ENCODE peak calls at places on chromosomes 12 and 14, in nine cellular contexts. One of them, this sample, is unnamed.

GRCh38 chr12:38110026-38110699 is 206.4 kb upstream of the ALG10B start:
- DNase-seq in stimulated activated CD8-positive, alpha-beta memory T cell treated with anti-CD3 and anti-CD28 coated beads, Interleukin-4, amount 100 ng/mL, for 4 hours: no peak
- DNase-seq in HS-5: no peak
- DNase-seq in midbrain: no peak
- DNase-seq in HFF-Myc: no peak
- DNase-seq in HuH-7.5: no peak
- DNase-seq in effector CD4-positive, alpha-beta T cell: no peak
- DNase-seq in RKO: peak; percentile 16
- DNase-seq in NCI-H774: no peak
- DNase-seq in this sample: no peak

GRCh38 chr14:80845877-80846276 is 95.7 kb downstream of the CEP128 start:
- DNase-seq in HS-5: no peak
- DNase-seq in RKO: no peak
- DNase-seq in effector CD4-positive, alpha-beta T cell: no peak
- DNase-seq in NCI-H774: no peak
- DNase-seq in HuH-7.5: no peak
- DNase-seq in HFF-Myc: no peak
- DNase-seq in stimulated activated CD8-positive, alpha-beta memory T cell treated with anti-CD3 and anti-CD28 coated beads, Interleukin-4, amount 100 ng/mL, for 4 hours: no peak
- DNase-seq in midbrain: no peak
- DNase-seq in this sample: no peak

GRCh38 chr12:84779169-84779568 is 133.4 kb downstream of the SLC6A15 start:
- DNase-seq in midbrain: no peak
- DNase-seq in effector CD4-positive, alpha-beta T cell: no peak
- DNase-seq in stimulated activated CD8-positive, alpha-beta memory T cell treated with anti-CD3 and anti-CD28 coated beads, Interleukin-4, amount 100 ng/mL, for 4 hours: no peak
- DNase-seq in HS-5: no peak
- DNase-seq in NCI-H774: no peak
- DNase-seq in HFF-Myc: no peak
- DNase-seq in HuH-7.5: no peak
- DNase-seq in RKO: no peak
- DNase-seq in this sample: no peak

GRCh38 chr14:56107615-56108014 is 10.6 kb upstream of the PELI2 start:
- DNase-seq in midbrain: no peak
- DNase-seq in HFF-Myc: no peak
- DNase-seq in RKO: no peak
- DNase-seq in NCI-H774: no peak
- DNase-seq in effector CD4-positive, alpha-beta T cell: no peak
- DNase-seq in HS-5: no peak
- DNase-seq in stimulated activated CD8-positive, alpha-beta memory T cell treated with anti-CD3 and anti-CD28 coated beads, Interleukin-4, amount 100 ng/mL, for 4 hours: no peak
- DNase-seq in HuH-7.5: no peak
- DNase-seq in this sample: no peak

GRCh38 chr12:132858727-132859266 is 28.6 kb downstream of the CHFR start:
- DNase-seq in RKO: no peak
- DNase-seq in effector CD4-positive, alpha-beta T cell: no peak
- DNase-seq in NCI-H774: no peak
- DNase-seq in HuH-7.5: no peak
- DNase-seq in HS-5: no peak
- DNase-seq in midbrain: no peak
- DNase-seq in HFF-Myc: no peak
- DNase-seq in stimulated activated CD8-positive, alpha-beta memory T cell treated with anti-CD3 and anti-CD28 coated beads, Interleukin-4, amount 100 ng/mL, for 4 hours: no peak
- DNase-seq in this sample: no peak

GRCh38 chr14:34501997-34502396 is 37.5 kb downstream of the EAPP start:
- DNase-seq in stimulated activated CD8-positive, alpha-beta memory T cell treated with anti-CD3 and anti-CD28 coated beads, Interleukin-4, amount 100 ng/mL, for 4 hours: no peak
- DNase-seq in HuH-7.5: no peak
- DNase-seq in HFF-Myc: no peak
- DNase-seq in RKO: no peak
- DNase-seq in NCI-H774: no peak
- DNase-seq in HS-5: no peak
- DNase-seq in effector CD4-positive, alpha-beta T cell: no peak
- DNase-seq in midbrain: no peak
- DNase-seq in this sample: no peak

GRCh38 chr14:74414380-74414779 is 11.6 kb downstream of the SYNDIG1L start:
- DNase-seq in HuH-7.5: no peak
- DNase-seq in NCI-H774: no peak
- DNase-seq in RKO: no peak
- DNase-seq in HFF-Myc: no peak
- DNase-seq in stimulated activated CD8-positive, alpha-beta memory T cell treated with anti-CD3 and anti-CD28 coated beads, Interleukin-4, amount 100 ng/mL, for 4 hours: no peak
- DNase-seq in effector CD4-positive, alpha-beta T cell: no peak
- DNase-seq in midbrain: no peak
- DNase-seq in HS-5: no peak
- DNase-seq in this sample: no peak

GRCh38 chr12:55499810-55500252 is 7.7 kb downstream of the OR6C68 start:
- DNase-seq in effector CD4-positive, alpha-beta T cell: no peak
- DNase-seq in HS-5: no peak
- DNase-seq in HuH-7.5: peak; percentile 31
- DNase-seq in NCI-H774: no peak
- DNase-seq in stimulated activated CD8-positive, alpha-beta memory T cell treated with anti-CD3 and anti-CD28 coated beads, Interleukin-4, amount 100 ng/mL, for 4 hours: no peak
- DNase-seq in RKO: no peak
- DNase-seq in HFF-Myc: no peak
- DNase-seq in midbrain: no peak
- DNase-seq in this sample: no peak

GRCh38 chr14:22824711-22825359 is 4.9 kb upstream of the MRPL52 start:
- DNase-seq in midbrain: no peak
- DNase-seq in RKO: peak; percentile 85
- DNase-seq in HuH-7.5: no peak
- DNase-seq in NCI-H774: no peak
- DNase-seq in HS-5: peak; percentile 90
- DNase-seq in stimulated activated CD8-positive, alpha-beta memory T cell treated with anti-CD3 and anti-CD28 coated beads, Interleukin-4, amount 100 ng/mL, for 4 hours: no peak
- DNase-seq in effector CD4-positive, alpha-beta T cell: no peak
- DNase-seq in HFF-Myc: peak; percentile 92
- DNase-seq in this sample: no peak

GRCh38 chr12:28611501-28611900 is 421.2 kb downstream of the CCDC91 start:
- DNase-seq in effector CD4-positive, alpha-beta T cell: no peak
- DNase-seq in midbrain: no peak
- DNase-seq in HFF-Myc: no peak
- DNase-seq in HS-5: no peak
- DNase-seq in RKO: no peak
- DNase-seq in HuH-7.5: no peak
- DNase-seq in stimulated activated CD8-positive, alpha-beta memory T cell treated with anti-CD3 and anti-CD28 coated beads, Interleukin-4, amount 100 ng/mL, for 4 hours: no peak
- DNase-seq in NCI-H774: no peak
- DNase-seq in this sample: no peak

GRCh38 chr12:39081910-39082309 is 176.5 kb upstream of the CPNE8 start:
- DNase-seq in HuH-7.5: no peak
- DNase-seq in HS-5: no peak
- DNase-seq in stimulated activated CD8-positive, alpha-beta memory T cell treated with anti-CD3 and anti-CD28 coated beads, Interleukin-4, amount 100 ng/mL, for 4 hours: no peak
- DNase-seq in effector CD4-positive, alpha-beta T cell: no peak
- DNase-seq in HFF-Myc: no peak
- DNase-seq in midbrain: no peak
- DNase-seq in RKO: no peak
- DNase-seq in NCI-H774: peak; percentile 12
- DNase-seq in this sample: no peak

GRCh38 chr14:100384819-100385813 is 62.0 kb downstream of the SLC25A47 start:
- DNase-seq in NCI-H774: peak; percentile 18
- DNase-seq in effector CD4-positive, alpha-beta T cell: no peak
- DNase-seq in HS-5: no peak
- DNase-seq in HuH-7.5: no peak
- DNase-seq in midbrain: peak; percentile 50
- DNase-seq in HFF-Myc: no peak
- DNase-seq in stimulated activated CD8-positive, alpha-beta memory T cell treated with anti-CD3 and anti-CD28 coated beads, Interleukin-4, amount 100 ng/mL, for 4 hours: no peak
- DNase-seq in RKO: peak; percentile 65
- DNase-seq in this sample: peak; percentile 78

GRCh38 chr14:61524211-61524806 is 171.0 kb upstream of the HIF1A start:
- DNase-seq in effector CD4-positive, alpha-beta T cell: no peak
- DNase-seq in NCI-H774: peak; percentile 49
- DNase-seq in HS-5: no peak
- DNase-seq in HFF-Myc: no peak
- DNase-seq in midbrain: no peak
- DNase-seq in stimulated activated CD8-positive, alpha-beta memory T cell treated with anti-CD3 and anti-CD28 coated beads, Interleukin-4, amount 100 ng/mL, for 4 hours: no peak
- DNase-seq in RKO: peak; percentile 28
- DNase-seq in HuH-7.5: no peak
- DNase-seq in this sample: no peak

GRCh38 chr12:32454075-32454474 is 54.7 kb downstream of the FGD4 start:
- DNase-seq in midbrain: no peak
- DNase-seq in NCI-H774: no peak
- DNase-seq in effector CD4-positive, alpha-beta T cell: no peak
- DNase-seq in stimulated activated CD8-positive, alpha-beta memory T cell treated with anti-CD3 and anti-CD28 coated beads, Interleukin-4, amount 100 ng/mL, for 4 hours: no peak
- DNase-seq in HS-5: no peak
- DNase-seq in HFF-Myc: no peak
- DNase-seq in RKO: peak; percentile 22
- DNase-seq in HuH-7.5: no peak
- DNase-seq in this sample: no peak

GRCh38 chr14:103260629-103261124 is 73.4 kb upstream of the EIF5 start:
- DNase-seq in HuH-7.5: no peak
- DNase-seq in midbrain: peak; percentile 34
- DNase-seq in stimulated activated CD8-positive, alpha-beta memory T cell treated with anti-CD3 and anti-CD28 coated beads, Interleukin-4, amount 100 ng/mL, for 4 hours: no peak
- DNase-seq in NCI-H774: peak; percentile 4
- DNase-seq in HFF-Myc: no peak
- DNase-seq in HS-5: peak; percentile 18
- DNase-seq in effector CD4-positive, alpha-beta T cell: no peak
- DNase-seq in RKO: peak; percentile 59
- DNase-seq in this sample: no peak

GRCh38 chr14:101009531-101009930 is 106.0 kb upstream of the RTL1 start:
- DNase-seq in HS-5: no peak
- DNase-seq in effector CD4-positive, alpha-beta T cell: no peak
- DNase-seq in HuH-7.5: no peak
- DNase-seq in stimulated activated CD8-positive, alpha-beta memory T cell treated with anti-CD3 and anti-CD28 coated beads, Interleukin-4, amount 100 ng/mL, for 4 hours: no peak
- DNase-seq in HFF-Myc: no peak
- DNase-seq in midbrain: no peak
- DNase-seq in RKO: no peak
- DNase-seq in NCI-H774: no peak
- DNase-seq in this sample: no peak

GRCh38 chr12:124545508-124546418 is 21.6 kb downstream of the NCOR2 start:
- DNase-seq in midbrain: no peak
- DNase-seq in HS-5: no peak
- DNase-seq in NCI-H774: no peak
- DNase-seq in effector CD4-positive, alpha-beta T cell: no peak
- DNase-seq in stimulated activated CD8-positive, alpha-beta memory T cell treated with anti-CD3 and anti-CD28 coated beads, Interleukin-4, amount 100 ng/mL, for 4 hours: no peak
- DNase-seq in HuH-7.5: no peak
- DNase-seq in RKO: no peak
- DNase-seq in HFF-Myc: no peak
- DNase-seq in this sample: no peak

GRCh38 chr12:110199360-110200123 is 75.4 kb downstream of the IFT81 start:
- DNase-seq in HS-5: no peak
- DNase-seq in effector CD4-positive, alpha-beta T cell: no peak
- DNase-seq in HuH-7.5: no peak
- DNase-seq in RKO: no peak
- DNase-seq in midbrain: no peak
- DNase-seq in HFF-Myc: peak; percentile 74
- DNase-seq in NCI-H774: no peak
- DNase-seq in stimulated activated CD8-positive, alpha-beta memory T cell treated with anti-CD3 and anti-CD28 coated beads, Interleukin-4, amount 100 ng/mL, for 4 hours: no peak
- DNase-seq in this sample: no peak

GRCh38 chr12:724194-724855 is 28.1 kb upstream of the WNK1 start:
- DNase-seq in HFF-Myc: no peak
- DNase-seq in stimulated activated CD8-positive, alpha-beta memory T cell treated with anti-CD3 and anti-CD28 coated beads, Interleukin-4, amount 100 ng/mL, for 4 hours: no peak
- DNase-seq in effector CD4-positive, alpha-beta T cell: no peak
- DNase-seq in midbrain: no peak
- DNase-seq in NCI-H774: no peak
- DNase-seq in HuH-7.5: no peak
- DNase-seq in RKO: peak; percentile 41
- DNase-seq in HS-5: no peak
- DNase-seq in this sample: no peak

GRCh38 chr12:97097734-97098133 is 190.7 kb downstream of the NEDD1 start:
- DNase-seq in NCI-H774: no peak
- DNase-seq in HS-5: no peak
- DNase-seq in RKO: no peak
- DNase-seq in HFF-Myc: no peak
- DNase-seq in effector CD4-positive, alpha-beta T cell: no peak
- DNase-seq in HuH-7.5: no peak
- DNase-seq in stimulated activated CD8-positive, alpha-beta memory T cell treated with anti-CD3 and anti-CD28 coated beads, Interleukin-4, amount 100 ng/mL, for 4 hours: no peak
- DNase-seq in midbrain: no peak
- DNase-seq in this sample: no peak

GRCh38 chr12:27280412-27280811 is 36.3 kb downstream of the STK38L start:
- DNase-seq in RKO: no peak
- DNase-seq in midbrain: no peak
- DNase-seq in HuH-7.5: no peak
- DNase-seq in effector CD4-positive, alpha-beta T cell: no peak
- DNase-seq in NCI-H774: no peak
- DNase-seq in stimulated activated CD8-positive, alpha-beta memory T cell treated with anti-CD3 and anti-CD28 coated beads, Interleukin-4, amount 100 ng/mL, for 4 hours: no peak
- DNase-seq in HS-5: no peak
- DNase-seq in HFF-Myc: no peak
- DNase-seq in this sample: no peak

GRCh38 chr12:1592444-1593231 is 1.7 kb downstream of the FBXL14 start:
- DNase-seq in midbrain: peak; percentile 35
- DNase-seq in HuH-7.5: no peak
- DNase-seq in HFF-Myc: no peak
- DNase-seq in NCI-H774: no peak
- DNase-seq in RKO: peak; percentile 88
- DNase-seq in HS-5: no peak
- DNase-seq in stimulated activated CD8-positive, alpha-beta memory T cell treated with anti-CD3 and anti-CD28 coated beads, Interleukin-4, amount 100 ng/mL, for 4 hours: no peak
- DNase-seq in effector CD4-positive, alpha-beta T cell: peak; percentile 34
- DNase-seq in this sample: peak; percentile 53

GRCh38 chr14:85618978-85619377 is 89.0 kb downstream of the FLRT2 start:
- DNase-seq in HS-5: no peak
- DNase-seq in HFF-Myc: no peak
- DNase-seq in RKO: no peak
- DNase-seq in stimulated activated CD8-positive, alpha-beta memory T cell treated with anti-CD3 and anti-CD28 coated beads, Interleukin-4, amount 100 ng/mL, for 4 hours: no peak
- DNase-seq in effector CD4-positive, alpha-beta T cell: no peak
- DNase-seq in HuH-7.5: no peak
- DNase-seq in midbrain: no peak
- DNase-seq in NCI-H774: no peak
- DNase-seq in this sample: no peak

GRCh38 chr14:88515499-88516221 is 39.1 kb downstream of the PTPN21 start:
- DNase-seq in HuH-7.5: no peak
- DNase-seq in effector CD4-positive, alpha-beta T cell: no peak
- DNase-seq in midbrain: no peak
- DNase-seq in stimulated activated CD8-positive, alpha-beta memory T cell treated with anti-CD3 and anti-CD28 coated beads, Interleukin-4, amount 100 ng/mL, for 4 hours: no peak
- DNase-seq in NCI-H774: no peak
- DNase-seq in RKO: no peak
- DNase-seq in HS-5: no peak
- DNase-seq in HFF-Myc: no peak
- DNase-seq in this sample: no peak

GRCh38 chr14:88026890-88027289 is 22.0 kb downstream of the GPR65 start:
- DNase-seq in RKO: no peak
- DNase-seq in HuH-7.5: no peak
- DNase-seq in HFF-Myc: no peak
- DNase-seq in effector CD4-positive, alpha-beta T cell: no peak
- DNase-seq in stimulated activated CD8-positive, alpha-beta memory T cell treated with anti-CD3 and anti-CD28 coated beads, Interleukin-4, amount 100 ng/mL, for 4 hours: no peak
- DNase-seq in midbrain: no peak
- DNase-seq in NCI-H774: no peak
- DNase-seq in HS-5: no peak
- DNase-seq in this sample: no peak

GRCh38 chr12:93183940-93184663 is 193.6 kb upstream of the NUDT4 start:
- DNase-seq in HS-5: no peak
- DNase-seq in HuH-7.5: no peak
- DNase-seq in HFF-Myc: no peak
- DNase-seq in midbrain: peak; percentile 39
- DNase-seq in RKO: no peak
- DNase-seq in NCI-H774: no peak
- DNase-seq in effector CD4-positive, alpha-beta T cell: no peak
- DNase-seq in stimulated activated CD8-positive, alpha-beta memory T cell treated with anti-CD3 and anti-CD28 coated beads, Interleukin-4, amount 100 ng/mL, for 4 hours: no peak
- DNase-seq in this sample: no peak

GRCh38 chr14:55697358-55697985 is 117.5 kb downstream of the KTN1 start:
- DNase-seq in stimulated activated CD8-positive, alpha-beta memory T cell treated with anti-CD3 and anti-CD28 coated beads, Interleukin-4, amount 100 ng/mL, for 4 hours: no peak
- DNase-seq in midbrain: no peak
- DNase-seq in HuH-7.5: no peak
- DNase-seq in HFF-Myc: no peak
- DNase-seq in HS-5: no peak
- DNase-seq in effector CD4-positive, alpha-beta T cell: no peak
- DNase-seq in NCI-H774: no peak
- DNase-seq in RKO: no peak
- DNase-seq in this sample: no peak

GRCh38 chr14:54652188-54652889 is 85.4 kb downstream of the SAMD4A start:
- DNase-seq in effector CD4-positive, alpha-beta T cell: no peak
- DNase-seq in midbrain: no peak
- DNase-seq in RKO: peak; percentile 96
- DNase-seq in NCI-H774: no peak
- DNase-seq in HFF-Myc: peak; percentile 97
- DNase-seq in HS-5: peak; percentile 97
- DNase-seq in stimulated activated CD8-positive, alpha-beta memory T cell treated with anti-CD3 and anti-CD28 coated beads, Interleukin-4, amount 100 ng/mL, for 4 hours: no peak
- DNase-seq in HuH-7.5: peak; percentile 57
- DNase-seq in this sample: no peak

GRCh38 chr12:108730337-108731104 is 797 bp downstream of the CORO1C start:
- DNase-seq in HuH-7.5: peak; percentile 69
- DNase-seq in stimulated activated CD8-positive, alpha-beta memory T cell treated with anti-CD3 and anti-CD28 coated beads, Interleukin-4, amount 100 ng/mL, for 4 hours: peak; percentile 5
- DNase-seq in midbrain: peak; percentile 56
- DNase-seq in HS-5: no peak
- DNase-seq in effector CD4-positive, alpha-beta T cell: peak; percentile 10
- DNase-seq in NCI-H774: peak; percentile 74
- DNase-seq in HFF-Myc: no peak
- DNase-seq in RKO: peak; percentile 97
- DNase-seq in this sample: peak; percentile 64

GRCh38 chr14:71096947-71097346 is 189.7 kb downstream of the PCNX1 start:
- DNase-seq in NCI-H774: no peak
- DNase-seq in stimulated activated CD8-positive, alpha-beta memory T cell treated with anti-CD3 and anti-CD28 coated beads, Interleukin-4, amount 100 ng/mL, for 4 hours: no peak
- DNase-seq in midbrain: no peak
- DNase-seq in HuH-7.5: no peak
- DNase-seq in RKO: no peak
- DNase-seq in HS-5: no peak
- DNase-seq in effector CD4-positive, alpha-beta T cell: no peak
- DNase-seq in HFF-Myc: no peak
- DNase-seq in this sample: no peak

GRCh38 chr12:45667761-45668160 is 61.7 kb upstream of the ARID2 start:
- DNase-seq in RKO: no peak
- DNase-seq in NCI-H774: no peak
- DNase-seq in HuH-7.5: no peak
- DNase-seq in HS-5: no peak
- DNase-seq in effector CD4-positive, alpha-beta T cell: no peak
- DNase-seq in HFF-Myc: no peak
- DNase-seq in stimulated activated CD8-positive, alpha-beta memory T cell treated with anti-CD3 and anti-CD28 coated beads, Interleukin-4, amount 100 ng/mL, for 4 hours: no peak
- DNase-seq in midbrain: no peak
- DNase-seq in this sample: no peak